ENCODE peak calls at places on chromosomes 12 and 14, in seven cellular contexts. L is MM.1S, T is hepatocyte, J is GM23248, V is PC-3, K is GM23338, O is HCT116. I is an unnamed sample. For H3K9me2 and H3K4me1, the result is how much of the 10 kb centered on the place peaks cover.

GRCh38 chr12:114826233-114826632 is 142.3 kb upstream of the TBX3 start:
- DNase-seq in L (no peak), T (no peak), J (no peak), V (no peak), K (no peak), O (no peak), I (no peak)

GRCh38 chr12:79121486-79121885 is 256.9 kb downstream of the SYT1 start:
- DNase-seq in L (no peak), T (peak), J (peak), V (peak), K (peak), O (peak), I (no peak)

GRCh38 chr14:34629657-34630529 is at the start of gene SNX6:
- DNase-seq in L (peak), T (peak), J (peak), V (peak), K (peak), O (peak), I (peak)

GRCh38 chr14:23182372-23183014 is 967 bp downstream of the SLC7A8 start:
- DNase-seq in L (peak), T (peak), J (peak), V (peak), K (peak), O (peak), I (no peak)

GRCh38 chr12:109147954-109148353 is 31.6 kb downstream of the ACACB start:
- DNase-seq in L (no peak), T (peak), J (peak), V (no peak), K (no peak), O (no peak), I (no peak)

GRCh38 chr14:64266206-64266605 is 28.0 kb downstream of the ESR2 start:
- DNase-seq in L (peak), T (no peak), J (peak), V (peak), K (no peak), O (no peak), I (no peak)

GRCh38 chr12:78403681-78404080 is 460.9 kb upstream of the SYT1 start:
- DNase-seq in L (no peak), T (no peak), J (peak), V (peak), K (no peak), O (no peak), I (no peak)

GRCh38 chr12:76064904-76065303 is 19.6 kb downstream of the NAP1L1 start:
- DNase-seq in L (no peak), T (no peak), J (peak), V (no peak), K (no peak), O (no peak), I (no peak)

GRCh38 chr12:101779626-101780025 is 40.4 kb upstream of the SYCP3 start:
- DNase-seq in L (no peak), T (no peak), J (no peak), V (no peak), K (no peak), O (no peak), I (no peak)

GRCh38 chr14:105484069-105484996 is 2.4 kb upstream of the CRIP1 start:
- DNase-seq in L (no peak), T (no peak), J (peak), V (no peak), K (no peak), O (no peak), I (peak)

GRCh38 chr12:22712083-22712482 is 87.1 kb downstream of the ETNK1 start:
- DNase-seq in L (no peak), T (no peak), J (no peak), V (no peak), K (no peak), O (no peak), I (no peak)

GRCh38 chr14:36442824-36443241 is 77.2 kb downstream of the NKX2-1 start:
- DNase-seq in L (no peak), T (no peak), J (no peak), V (no peak), K (peak), O (no peak), I (no peak)

GRCh38 chr12:44654641-44655625 is 221.2 kb downstream of the NELL2 start:
- DNase-seq in L (no peak), T (no peak), J (no peak), V (no peak), K (peak), O (no peak), I (no peak)

GRCh38 chr12:77645966-77646598 is 184.6 kb upstream of the NAV3 start:
- DNase-seq in L (no peak), T (no peak), J (no peak), V (no peak), K (peak), O (no peak), I (no peak)

GRCh38 chr12:132772551-132772950 is 10.9 kb upstream of the ANKLE2 start:
- DNase-seq in L (no peak), T (no peak), J (no peak), V (no peak), K (no peak), O (no peak), I (no peak)

GRCh38 chr14:37428954-37429353 is 166.1 kb downstream of the FOXA1 start:
- DNase-seq in L (no peak), T (no peak), J (no peak), V (peak), K (peak), O (no peak), I (no peak)

GRCh38 chr12:109461049-109461845 is 15.9 kb downstream of the KCTD10 start:
- DNase-seq in L (no peak), T (peak), J (peak), V (peak), K (no peak), O (no peak), I (peak)

GRCh38 chr14:19851365-19851764 is 23.6 kb upstream of the OR4K2 start:
- DNase-seq in L (no peak), T (no peak), J (peak), V (peak), K (no peak), O (no peak), I (no peak)

GRCh38 chr12:26017484-26018211 is 59.2 kb downstream of the RASSF8 start:
- DNase-seq in L (peak), T (peak), J (peak), V (peak), K (peak), O (peak), I (no peak)

GRCh38 chr14:54782803-54783659 is 119.6 kb downstream of the GCH1 start:
- DNase-seq in L (peak), T (no peak), J (no peak), V (no peak), K (peak), O (no peak), I (no peak)

GRCh38 chr14:96598332-96598928 is 96.2 kb downstream of the PAPOLA start:
- DNase-seq in L (no peak), T (no peak), J (no peak), V (no peak), K (no peak), O (no peak), I (no peak)

GRCh38 chr14:96602186-96602585 is 100.0 kb downstream of the PAPOLA start:
- DNase-seq in L (no peak), T (no peak), J (no peak), V (no peak), K (no peak), O (no peak), I (no peak)

GRCh38 chr14:96597680-96598079 is 95.5 kb downstream of the PAPOLA start:
- DNase-seq in L (no peak), T (no peak), J (no peak), V (no peak), K (no peak), O (no peak), I (no peak)

GRCh38 chr14:96599076-96599475 is 96.9 kb downstream of the PAPOLA start:
- DNase-seq in L (no peak), T (no peak), J (no peak), V (no peak), K (no peak), O (no peak), I (no peak)

GRCh38 chr14:96603350-96604255 is 101.4 kb downstream of the PAPOLA start:
- DNase-seq in L (no peak), T (no peak), J (no peak), V (no peak), K (no peak), O (no peak), I (no peak)
- H3K9me2 ChIP-seq in L (under half), T (under half), J (under half), V (under half), K (under half), O (under half), I (under half)

GRCh38 chr14:32307881-32308582 is 21.1 kb upstream of the AKAP6 start:
- DNase-seq in L (no peak), T (peak), J (no peak), V (peak), K (no peak), O (no peak), I (no peak)

GRCh38 chr14:32311294-32312009 is 17.6 kb upstream of the AKAP6 start:
- DNase-seq in L (no peak), T (no peak), J (peak), V (no peak), K (no peak), O (no peak), I (no peak)

GRCh38 chr14:32313977-32314376 is 15.1 kb upstream of the AKAP6 start:
- DNase-seq in L (no peak), T (no peak), J (no peak), V (no peak), K (no peak), O (no peak), I (no peak)

GRCh38 chr14:32306549-32306948 is 22.5 kb upstream of the AKAP6 start:
- DNase-seq in L (no peak), T (no peak), J (peak), V (peak), K (no peak), O (no peak), I (no peak)

GRCh38 chr14:32312010-32312331 is 17.1 kb upstream of the AKAP6 start:
- DNase-seq in L (no peak), T (no peak), J (no peak), V (no peak), K (no peak), O (no peak), I (no peak)
- H3K4me1 ChIP-seq in L (under half), T (under half), J (under half), V (under half), K (under half), O (under half), I (under half)

DNA sequence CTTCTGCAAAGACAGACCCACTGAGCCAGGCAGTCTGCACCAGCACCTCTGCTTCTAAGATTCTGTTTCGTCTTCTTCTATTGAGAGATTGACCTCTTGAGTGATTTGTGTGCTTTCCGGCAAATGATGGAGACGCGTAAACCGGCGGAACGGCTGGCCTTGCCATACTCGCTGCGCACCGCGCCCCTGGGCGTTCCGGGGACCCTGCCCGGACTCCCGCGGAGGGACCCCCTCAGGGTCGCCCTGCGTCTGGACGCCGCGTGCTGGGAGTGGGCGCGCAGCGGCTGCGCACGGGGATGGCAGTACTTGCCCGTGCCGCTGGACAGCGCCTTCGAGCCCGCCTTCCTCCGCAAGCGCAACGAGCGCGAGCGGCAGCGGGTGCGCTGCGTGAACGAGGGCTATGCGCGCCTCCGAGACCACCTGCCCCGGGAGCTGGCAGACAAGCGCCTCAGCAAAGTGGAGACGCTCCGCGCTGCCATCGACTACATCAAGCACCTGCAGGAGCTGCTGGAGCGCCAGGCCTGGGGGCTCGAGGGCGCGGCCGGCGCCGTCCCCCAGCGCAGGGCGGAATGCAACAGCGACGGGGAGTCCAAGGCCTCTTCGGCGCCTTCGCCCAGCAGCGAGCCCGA is 703 bp downstream of the ASCL4 start:
- DNase-seq in L (no peak), T (peak), J (peak), V (no peak), K (peak), O (no peak), I (no peak)
- TF ChIP-seq EZH2 in L (no peak), T (no peak), J (no peak), V (no peak), K (no peak), O (no peak), I (no peak)

GRCh38 chr12:84862190-84862589 is 50.4 kb downstream of the SLC6A15 start:
- DNase-seq in L (no peak), T (no peak), J (peak), V (no peak), K (no peak), O (no peak), I (no peak)
- H3K9me2 ChIP-seq in L (under half), T (under half), J (under half), V (under half), K (under half), O (under half), I (under half)

GRCh38 chr12:51959211-51959610 is 7.7 kb downstream of the ACVR1B start:
- DNase-seq in L (no peak), T (no peak), J (peak), V (no peak), K (no peak), O (no peak), I (no peak)
- H3K4me1 ChIP-seq in L (under half), T (under half), J (under half), V (under half), K (under half), O (under half), I (under half)

GRCh38 chr12:51265024-51265423 is 5.2 kb downstream of the SMAGP start:
- DNase-seq in L (peak), T (no peak), J (no peak), V (no peak), K (no peak), O (no peak), I (no peak)

GRCh38 chr12:51269174-51270066 is 795 bp downstream of the SMAGP start:
- DNase-seq in L (peak), T (peak), J (peak), V (peak), K (peak), O (no peak), I (peak)

GRCh38 chr12:51275088-51275487 is 4.9 kb upstream of the SMAGP start:
- DNase-seq in L (no peak), T (peak), J (no peak), V (peak), K (no peak), O (no peak), I (no peak)

GRCh38 chr12:51270847-51271518 is 768 bp upstream of the SMAGP start:
- DNase-seq in L (no peak), T (peak), J (peak), V (peak), K (no peak), O (peak), I (peak)

DNA sequence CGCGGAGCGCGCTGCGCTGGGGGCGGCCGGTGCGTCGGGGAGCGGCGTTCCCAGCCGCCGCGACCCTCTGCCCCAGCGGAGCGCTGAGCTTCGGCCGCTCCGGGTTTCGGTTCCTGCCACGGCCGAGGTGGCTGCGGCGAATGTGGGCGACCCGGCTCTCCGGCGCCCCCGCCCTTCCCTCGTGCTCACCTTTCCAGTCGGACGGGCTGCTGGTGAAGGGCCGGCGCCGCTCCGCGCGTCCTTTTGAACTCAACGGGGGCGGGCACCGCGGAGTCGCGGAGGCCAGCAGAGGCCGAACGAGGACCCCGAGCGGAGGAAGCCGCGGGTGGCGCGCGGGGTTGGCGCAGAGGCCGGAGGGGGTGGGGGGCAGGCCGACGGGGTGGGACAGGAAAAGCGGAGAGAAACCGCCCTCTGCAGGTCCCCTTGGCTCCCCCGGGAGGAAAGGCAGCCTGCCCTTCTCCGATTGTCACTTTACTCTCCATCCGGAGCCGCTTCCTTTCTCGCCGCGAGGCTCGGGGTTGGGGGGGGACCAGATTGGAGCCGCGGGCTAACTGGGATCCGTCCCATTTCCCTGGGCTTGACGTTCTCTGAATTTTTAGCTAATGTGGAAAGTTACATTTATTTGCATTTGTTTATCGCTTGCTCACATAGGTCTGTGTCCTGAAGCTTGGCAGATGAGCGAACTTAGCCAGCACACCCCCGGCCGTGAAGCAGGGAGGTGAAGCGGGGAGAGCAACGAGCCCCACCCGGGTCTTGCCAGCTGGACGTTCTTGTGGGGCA is at the start of gene SMAGP:
- DNase-seq in L (peak), T (peak), J (peak), V (peak), K (peak), O (no peak), I (peak)
- TF ChIP-seq EZH2 in L (no peak), T (no peak), J (no peak), V (no peak), K (no peak), O (no peak), I (no peak)

DNA sequence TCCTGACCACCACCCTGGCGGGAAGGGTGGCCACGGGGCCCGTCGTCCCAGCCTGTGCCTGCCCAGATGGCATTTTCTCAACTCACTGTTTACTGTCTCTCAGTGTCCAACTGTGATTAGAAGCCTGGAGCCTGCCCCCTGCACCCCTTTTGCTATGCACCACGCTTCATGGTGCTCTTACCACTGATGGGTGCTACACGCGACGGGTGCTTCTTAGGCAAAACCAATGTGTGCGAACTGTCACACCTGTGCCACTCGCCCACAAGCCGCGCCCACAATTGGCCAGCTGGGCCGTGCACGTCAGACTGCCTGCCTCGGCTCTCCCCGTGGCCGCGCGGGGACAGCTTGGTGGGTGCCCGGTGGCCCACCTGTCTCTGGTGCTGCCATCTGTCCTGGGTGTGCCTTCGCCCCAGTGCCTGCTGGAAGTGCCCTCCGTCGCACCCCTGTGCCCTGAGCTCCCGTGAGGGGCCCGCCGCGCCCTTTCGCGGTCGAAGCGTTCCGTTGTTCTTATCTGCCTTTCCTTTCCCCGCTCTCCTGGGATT is 15.1 kb upstream of the AMN start:
- DNase-seq in L (no peak), T (no peak), J (no peak), V (no peak), K (no peak), O (no peak), I (no peak)
- H3K9me2 ChIP-seq in L (under half), T (under half), J (under half), V (under half), K (under half), O (under half), I (under half)

GRCh38 chr12:48680861-48681260 is 1.2 kb downstream of the KANSL2 start:
- DNase-seq in L (no peak), T (no peak), J (no peak), V (no peak), K (no peak), O (no peak), I (no peak)

GRCh38 chr12:48681738-48682532 is at the start of gene KANSL2:
- DNase-seq in L (peak), T (peak), J (peak), V (peak), K (peak), O (peak), I (peak)

GRCh38 chr12:48677782-48678181 is 4.3 kb downstream of the KANSL2 start:
- DNase-seq in L (no peak), T (no peak), J (no peak), V (no peak), K (no peak), O (no peak), I (no peak)

GRCh38 chr12:48681416-48681737 is 661 bp downstream of the KANSL2 start:
- DNase-seq in L (peak), T (no peak), J (peak), V (peak), K (no peak), O (no peak), I (no peak)

GRCh38 chr12:48678561-48679185 is 3.4 kb downstream of the KANSL2 start:
- DNase-seq in L (no peak), T (no peak), J (no peak), V (no peak), K (no peak), O (no peak), I (no peak)
- H3K4me1 ChIP-seq in L (under half), T (under half), J (under half), V (under half), K (under half), O (under half), I (under half)

DNA sequence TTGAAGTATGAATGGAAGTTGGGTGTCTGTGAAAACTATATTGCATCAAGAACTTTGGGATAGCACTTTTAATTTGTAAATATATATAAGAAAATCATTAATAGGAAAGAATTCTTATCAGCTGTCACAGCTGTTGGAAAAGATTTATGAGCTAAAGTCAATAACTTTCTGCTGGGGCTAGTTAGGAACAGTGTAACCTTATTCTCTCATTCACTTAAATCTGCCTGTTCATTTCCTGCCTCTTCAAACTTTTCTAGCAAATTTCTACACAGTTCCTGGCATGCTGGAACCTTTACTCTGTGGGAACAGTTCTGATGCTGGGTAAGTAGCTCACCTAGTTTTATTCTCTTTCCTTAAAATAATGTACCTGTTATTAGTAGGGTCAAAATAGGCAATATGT is 109.9 kb downstream of the SCN8A start:
- DNase-seq in L (no peak), T (no peak), J (no peak), V (no peak), K (no peak), O (no peak), I (no peak)
- TF ChIP-seq EZH2 in L (no peak), T (no peak), J (no peak), V (no peak), K (no peak), O (no peak), I (no peak)

GRCh38 chr14:32497233-32497632 is 168.1 kb downstream of the AKAP6 start:
- DNase-seq in L (no peak), T (no peak), J (peak), V (no peak), K (no peak), O (no peak), I (no peak)

GRCh38 chr14:32494566-32495434 is 165.7 kb downstream of the AKAP6 start:
- DNase-seq in L (no peak), T (no peak), J (peak), V (no peak), K (no peak), O (no peak), I (no peak)

GRCh38 chr14:32495435-32495734 is 166.3 kb downstream of the AKAP6 start:
- DNase-seq in L (no peak), T (no peak), J (no peak), V (no peak), K (no peak), O (no peak), I (no peak)

GRCh38 chr14:32492482-32492881 is 163.4 kb downstream of the AKAP6 start:
- DNase-seq in L (no peak), T (no peak), J (no peak), V (no peak), K (no peak), O (no peak), I (no peak)

GRCh38 chr14:32491413-32492016 is 162.4 kb downstream of the AKAP6 start:
- DNase-seq in L (no peak), T (no peak), J (no peak), V (no peak), K (no peak), O (no peak), I (no peak)
- H3K9me2 ChIP-seq in L (under half), T (under half), J (under half), V (under half), K (under half), O (under half), I (under half)

I was measured in PC-9.